ENCODE peak calls at places on chromosome 1, in six cellular contexts. V is ascending aorta, I is pancreas, X is fibroblast of lung, R is body of pancreas, U is heart left ventricle. P is an unnamed sample.

GRCh38 chr1:211752317-211752716 is 76.9 kb upstream of the NEK2 start:
- DNase-seq in V (no peak), I (no peak), X (no peak), R (no peak), U (no peak), P (no peak)

GRCh38 chr1:25794325-25794724 is 5.7 kb upstream of the SELENON start:
- DNase-seq in V (no peak), I (no peak), X (no peak), R (no peak), U (no peak), P (no peak)

GRCh38 chr1:109299087-109299983 is 7.5 kb downstream of the MYBPHL start:
- DNase-seq in V (no peak), I (no peak), X (peak), R (no peak), U (peak), P (peak)

GRCh38 chr1:201184734-201185453 is 5.7 kb upstream of the IGFN1 start:
- DNase-seq in V (no peak), I (peak), X (peak), R (peak), U (peak), P (peak)

GRCh38 chr1:223748773-223749733 is 36.7 kb downstream of the CAPN2 start:
- DNase-seq in V (no peak), I (peak), X (peak), R (peak), U (peak), P (peak)

GRCh38 chr1:227541796-227542152 is 21.6 kb upstream of the ZNF678 start:
- DNase-seq in V (no peak), I (no peak), X (no peak), R (no peak), U (no peak), P (no peak)

GRCh38 chr1:67952071-67952470 is 98.4 kb downstream of the DIRAS3 start:
- DNase-seq in V (no peak), I (no peak), X (peak), R (no peak), U (no peak), P (peak)

GRCh38 chr1:205961970-205962820 is 18.9 kb upstream of the SLC26A9 start:
- DNase-seq in V (no peak), I (no peak), X (peak), R (peak), U (peak), P (no peak)

GRCh38 chr1:115184951-115185331 is 95.6 kb upstream of the TSPAN2 start:
- DNase-seq in V (peak), I (no peak), X (peak), R (no peak), U (no peak), P (no peak)

GRCh38 chr1:224683981-224684380 is 67.9 kb downstream of the CNIH3 start:
- DNase-seq in V (no peak), I (no peak), X (no peak), R (no peak), U (no peak), P (no peak)

GRCh38 chr1:169240449-169241242 is 127.0 kb downstream of the NME7 start:
- DNase-seq in V (no peak), I (no peak), X (peak), R (no peak), U (no peak), P (peak)

GRCh38 chr1:170221031-170221430 is 75.3 kb downstream of the NTMT2 start:
- DNase-seq in V (no peak), I (no peak), X (no peak), R (peak), U (peak), P (no peak)

GRCh38 chr1:11620405-11620804 is 33.8 kb downstream of the FBXO2 start:
- DNase-seq in V (no peak), I (no peak), X (no peak), R (no peak), U (no peak), P (no peak)

GRCh38 chr1:43992232-43992995 is 1.0 kb downstream of the CCDC24 start:
- DNase-seq in V (no peak), I (no peak), X (no peak), R (no peak), U (no peak), P (no peak)

GRCh38 chr1:98005326-98006010 is 84.6 kb upstream of the DPYD start:
- DNase-seq in V (no peak), I (no peak), X (no peak), R (no peak), U (no peak), P (peak)

GRCh38 chr1:11157867-11158266 is 31.3 kb upstream of the ANGPTL7 start:
- DNase-seq in V (no peak), I (no peak), X (peak), R (no peak), U (peak), P (peak)

GRCh38 chr1:224435318-224435763 is 744 bp upstream of the WDR26 start:
- DNase-seq in V (no peak), I (peak), X (peak), R (no peak), U (no peak), P (peak)

GRCh38 chr1:57966751-57967406 is 543.0 kb upstream of the DAB1 start:
- DNase-seq in V (no peak), I (no peak), X (no peak), R (no peak), U (no peak), P (no peak)

GRCh38 chr1:116287341-116288200 is 85.5 kb upstream of the ATP1A1 start:
- DNase-seq in V (no peak), I (no peak), X (no peak), R (no peak), U (no peak), P (no peak)

GRCh38 chr1:18662286-18662639 is 31.6 kb downstream of the PAX7 start:
- DNase-seq in V (no peak), I (no peak), X (no peak), R (no peak), U (no peak), P (no peak)

GRCh38 chr1:115426271-115426771 is 88.3 kb upstream of the NGF start:
- DNase-seq in V (peak), I (peak), X (peak), R (peak), U (peak), P (peak)

GRCh38 chr1:219081943-219082925 is 91.4 kb upstream of the LYPLAL1 start:
- DNase-seq in V (no peak), I (no peak), X (no peak), R (no peak), U (no peak), P (peak)

GRCh38 chr1:165068716-165069115 is 287.8 kb downstream of the LMX1A start:
- DNase-seq in V (no peak), I (no peak), X (peak), R (no peak), U (no peak), P (peak)

GRCh38 chr1:23004112-23004511 is 11.5 kb downstream of the TEX46 start:
- DNase-seq in V (no peak), I (no peak), X (no peak), R (no peak), U (no peak), P (no peak)

GRCh38 chr1:230825061-230825803 is 43.1 kb downstream of the C1orf198 start:
- DNase-seq in V (no peak), I (peak), X (peak), R (peak), U (no peak), P (peak)

GRCh38 chr1:151968058-151968457 is 25.6 kb downstream of the S100A10 start:
- DNase-seq in V (no peak), I (peak), X (peak), R (peak), U (peak), P (peak)

GRCh38 chr1:3258431-3259003 is 189.5 kb downstream of the PRDM16 start:
- DNase-seq in V (no peak), I (no peak), X (no peak), R (no peak), U (no peak), P (no peak)

GRCh38 chr1:34858901-34859441 is 578 bp downstream of the SMIM12 start:
- DNase-seq in V (no peak), I (peak), X (peak), R (no peak), U (no peak), P (peak)
- H3K4me3 ChIP-seq in V (peak), I (peak), X (peak), R (peak), U (peak), P (peak)

GRCh38 chr1:28540651-28541050 is 12.2 kb upstream of the TRNAU1AP start:
- DNase-seq in V (no peak), I (no peak), X (no peak), R (no peak), U (no peak), P (peak)
- TF ChIP-seq CTCF in V (no peak), I (no peak), X (peak), R (no peak), U (no peak), P (no peak)

GRCh38 chr1:19665044-19665455 is 375 bp downstream of the HTR6 start:
- DNase-seq in V (no peak), I (no peak), X (no peak), R (no peak), U (no peak), P (no peak)
- H3K4me3 ChIP-seq in V (peak), I (no peak), X (no peak), R (no peak), U (peak), P (no peak)

GRCh38 chr1:184893695-184894094 is 80.6 kb downstream of the NIBAN1 start:
- DNase-seq in V (no peak), I (no peak), X (no peak), R (no peak), U (no peak), P (no peak)

GRCh38 chr1:184891440-184891839 is 82.9 kb downstream of the NIBAN1 start:
- DNase-seq in V (no peak), I (no peak), X (no peak), R (no peak), U (no peak), P (no peak)

GRCh38 chr1:184890539-184890973 is 83.8 kb downstream of the NIBAN1 start:
- DNase-seq in V (no peak), I (peak), X (peak), R (peak), U (peak), P (no peak)

GRCh38 chr1:184889902-184890301 is 84.4 kb downstream of the NIBAN1 start:
- DNase-seq in V (no peak), I (no peak), X (no peak), R (no peak), U (no peak), P (no peak)

DNA sequence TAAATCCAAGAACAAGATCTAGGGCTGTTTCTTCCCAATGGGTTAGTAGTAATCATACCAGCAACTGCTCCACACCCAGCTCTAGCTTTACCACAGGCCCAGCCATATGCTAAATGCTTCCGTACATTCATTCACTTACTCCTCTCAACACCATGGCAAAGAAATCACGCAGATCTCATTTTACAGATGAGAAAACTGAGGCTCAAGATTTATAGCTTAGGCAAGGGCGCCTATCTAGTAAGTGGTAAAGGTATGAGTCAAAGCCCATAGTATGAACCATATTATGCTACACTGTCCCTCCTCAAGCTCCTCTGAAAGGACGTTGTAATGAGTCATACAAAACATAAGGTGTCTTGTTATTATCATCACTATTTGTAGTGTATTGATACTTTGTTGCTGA is 82.2 kb downstream of the NIBAN1 start:
- DNase-seq in V (no peak), I (no peak), X (no peak), R (no peak), U (no peak), P (no peak)
- TF ChIP-seq CTCF in V (no peak), I (no peak), X (no peak), R (no peak), U (no peak), P (no peak)

GRCh38 chr1:110346690-110347089 is 7.5 kb downstream of the RBM15 start:
- DNase-seq in V (no peak), I (no peak), X (no peak), R (no peak), U (no peak), P (no peak)
- H3K4me3 ChIP-seq in V (no peak), I (no peak), X (no peak), R (no peak), U (no peak), P (no peak)

DNA sequence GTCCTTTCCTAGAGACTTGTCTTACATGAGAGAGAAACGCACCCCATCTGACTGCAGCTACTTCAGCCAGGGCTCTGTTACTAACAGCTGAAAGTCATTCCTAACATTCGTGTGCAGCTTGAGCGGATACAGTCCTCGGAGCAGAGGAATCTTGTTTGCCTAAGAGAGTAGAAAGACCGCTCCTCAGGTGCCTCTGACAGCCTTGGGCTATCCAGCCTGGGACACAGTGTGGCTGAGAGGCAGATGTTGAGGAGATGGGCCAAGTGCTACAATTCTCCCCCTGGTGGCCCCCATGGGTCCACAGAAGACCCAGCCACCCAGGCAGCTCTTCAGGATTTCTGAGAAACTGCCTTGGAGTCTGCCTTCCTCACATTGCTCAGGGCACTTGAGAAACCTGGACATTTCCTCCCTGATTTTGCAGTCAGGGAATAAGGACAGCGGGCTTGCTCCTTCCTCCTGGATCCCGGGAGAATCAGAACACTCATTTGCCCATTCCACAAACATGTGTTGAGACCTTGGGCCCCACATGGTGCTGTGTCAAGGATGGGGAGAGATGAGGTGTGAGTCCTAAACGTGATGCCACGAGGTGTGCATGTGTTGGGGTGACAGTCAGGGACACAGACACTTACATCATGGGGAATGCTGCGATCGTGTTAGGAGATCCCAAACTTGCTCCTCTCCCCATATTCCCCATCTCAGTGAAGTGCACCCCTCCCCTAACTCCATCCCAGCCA is 13.1 kb downstream of the TRIM62 start:
- DNase-seq in V (no peak), I (no peak), X (no peak), R (no peak), U (no peak), P (peak)
- TF ChIP-seq CTCF in V (no peak), I (no peak), X (no peak), R (no peak), U (no peak), P (no peak)